ENCODE peak calls at places on chromosome X, in four cellular contexts. M, O, X and R are unnamed samples.

GRCh38 chrX:17860179-17860780 is 818 bp downstream of the RAI2 start:
- DNase-seq in M (no peak), O (no peak), X (no peak), R (no peak)

GRCh38 chrX:140815868-140816267 is 106.3 kb downstream of the LINC00632 start:
- DNase-seq in M (peak; percentile 5), O (no peak), X (no peak), R (no peak)

GRCh38 chrX:55579115-55579514 is 44.1 kb upstream of the FOXR2 start:
- DNase-seq in M (no peak), O (no peak), X (no peak), R (no peak)

GRCh38 chrX:8632949-8633348 is 99.0 kb downstream of the ANOS1 start:
- DNase-seq in M (no peak), O (no peak), X (no peak), R (no peak)

GRCh38 chrX:120668357-120668756 is 38.5 kb upstream of the C1GALT1C1 start:
- DNase-seq in M (no peak), O (no peak), X (no peak), R (no peak)

GRCh38 chrX:153738056-153738605 is 13.5 kb downstream of the ABCD1 start:
- DNase-seq in M (no peak), O (no peak), X (no peak), R (no peak)

GRCh38 chrX:68940601-68941000 is 111.8 kb downstream of the EFNB1 start:
- DNase-seq in M (no peak), O (peak; percentile 3), X (no peak), R (no peak)

GRCh38 chrX:75544760-75545159 is 21.9 kb upstream of the ZDHHC15 start:
- DNase-seq in M (no peak), O (no peak), X (no peak), R (no peak)

GRCh38 chrX:107673933-107674479 is 45.7 kb downstream of the PRPS1 start:
- DNase-seq in M (no peak), O (no peak), X (no peak), R (peak; percentile 85)

GRCh38 chrX:37746268-37746931 is 33.5 kb upstream of the CYBB start:
- DNase-seq in M (no peak), O (no peak), X (no peak), R (peak; percentile 28)

GRCh38 chrX:97527725-97528124 is 644.0 kb downstream of the RPA4 start:
- DNase-seq in M (no peak), O (no peak), X (no peak), R (no peak)

GRCh38 chrX:69153060-69153730 is 12.1 kb downstream of the PJA1 start:
- DNase-seq in M (peak; percentile 72), O (no peak), X (peak; percentile 63), R (no peak)

GRCh38 chrX:124938715-124939114 is 381.0 kb upstream of the TEX13C start:
- DNase-seq in M (no peak), O (no peak), X (no peak), R (no peak)

GRCh38 chrX:153526040-153526439 is 8.6 kb downstream of the ATP2B3 start:
- DNase-seq in M (no peak), O (no peak), X (peak; percentile 83), R (no peak)

GRCh38 chrX:2418000-2418399 is 82.8 kb downstream of the DHRSX start:
- DNase-seq in M (no peak), O (no peak), X (no peak), R (no peak)

GRCh38 chrX:63754860-63755579 is 30.0 kb downstream of the ARHGEF9 start:
- DNase-seq in M (peak; percentile 77), O (peak; percentile 76), X (peak; percentile 93), R (peak; percentile 78)

GRCh38 chrX:32448320-32448719 is 763.0 kb downstream of the DMD start:
- DNase-seq in M (no peak), O (no peak), X (no peak), R (no peak)

GRCh38 chrX:47807548-47807947 is 29.2 kb upstream of the ZNF81 start:
- DNase-seq in M (no peak), O (no peak), X (peak; percentile 43), R (no peak)

GRCh38 chrX:147950352-147950751 is 30.8 kb upstream of the FMR1NB start:
- DNase-seq in M (no peak), O (no peak), X (no peak), R (no peak)

GRCh38 chrX:130118396-130118795 is 8.1 kb upstream of the ELF4 start:
- DNase-seq in M (no peak), O (no peak), X (no peak), R (no peak)

GRCh38 chrX:3244203-3244743 is 102.2 kb downstream of the MXRA5 start:
- DNase-seq in M (peak; percentile 3), O (no peak), X (no peak), R (no peak)

GRCh38 chrX:75303795-75304194 is 29.9 kb downstream of the UPRT start:
- DNase-seq in M (no peak), O (no peak), X (no peak), R (no peak)

GRCh38 chrX:68944211-68944610 is 115.4 kb downstream of the EFNB1 start:
- DNase-seq in M (no peak), O (peak; percentile 2), X (no peak), R (no peak)

GRCh38 chrX:150088042-150088441 is 149.8 kb upstream of the EOLA2 start:
- DNase-seq in M (no peak), O (no peak), X (no peak), R (no peak)

GRCh38 chrX:150084474-150085229 is 146.4 kb upstream of the EOLA2 start:
- DNase-seq in M (no peak), O (no peak), X (no peak), R (no peak)

GRCh38 chrX:150087612-150088011 is 149.3 kb upstream of the EOLA2 start:
- DNase-seq in M (no peak), O (no peak), X (no peak), R (no peak)

GRCh38 chrX:150086371-150086770 is 148.1 kb upstream of the EOLA2 start:
- DNase-seq in M (no peak), O (no peak), X (no peak), R (no peak)

GRCh38 chrX:150085881-150086280 is 147.6 kb upstream of the EOLA2 start:
- DNase-seq in M (no peak), O (no peak), X (no peak), R (no peak)
- TF ChIP-seq CTCF in M (no peak), O (no peak), X (no peak), R (no peak)

GRCh38 chrX:110418857-110419249 is 60.2 kb downstream of the RTL9 start:
- DNase-seq in M (no peak), O (no peak), X (peak; percentile 39), R (no peak)

GRCh38 chrX:110421499-110422455 is 63.1 kb downstream of the RTL9 start:
- DNase-seq in M (no peak), O (no peak), X (no peak), R (no peak)

GRCh38 chrX:110417128-110417527 is 58.5 kb downstream of the RTL9 start:
- DNase-seq in M (no peak), O (no peak), X (no peak), R (no peak)

GRCh38 chrX:110418220-110418856 is 59.7 kb downstream of the RTL9 start:
- DNase-seq in M (no peak), O (peak; percentile 30), X (peak; percentile 20), R (no peak)

DNA sequence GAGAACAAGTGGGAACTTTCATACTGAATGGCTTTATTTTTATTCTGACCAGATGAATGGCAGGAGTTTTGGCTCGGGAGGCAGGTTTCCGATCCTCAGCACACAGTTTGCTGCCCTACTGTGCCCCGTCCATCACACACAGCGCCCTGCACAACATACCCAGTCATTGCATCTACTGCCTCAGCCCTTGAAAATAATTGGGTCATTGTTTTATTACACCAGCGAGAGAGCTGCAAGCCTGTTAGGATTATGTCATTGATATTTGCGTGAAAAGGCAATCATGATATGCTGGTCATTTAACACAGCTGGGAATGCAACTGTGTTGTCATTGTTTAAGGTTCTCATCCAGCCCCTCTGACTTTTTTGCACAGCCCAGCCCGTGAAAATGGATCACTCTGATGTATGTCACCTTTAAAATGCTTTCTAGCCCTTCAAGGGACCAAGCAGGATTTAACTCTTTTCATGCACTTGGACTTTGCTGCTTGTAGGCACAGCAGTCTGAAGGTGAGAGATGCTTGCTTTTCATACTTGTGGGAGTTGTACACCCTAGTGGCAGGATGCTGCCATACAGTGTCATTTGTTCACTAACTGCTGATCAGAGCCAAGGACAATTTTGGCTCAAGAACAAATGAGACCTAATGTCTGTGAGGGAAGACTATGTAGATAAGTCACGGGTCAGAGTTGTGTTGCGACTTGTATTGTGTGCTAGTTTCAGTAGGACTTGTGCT is 62.3 kb downstream of the RTL9 start:
- DNase-seq in M (no peak), O (no peak), X (no peak), R (no peak)
- TF ChIP-seq CTCF in M (no peak), O (peak; percentile 58), X (peak; percentile 31), R (no peak)

GRCh38 chrX:81414630-81415029 is 212.7 kb downstream of the SH3BGRL start:
- DNase-seq in M (no peak), O (no peak), X (no peak), R (no peak)
- TF ChIP-seq CTCF in M (no peak), O (no peak), X (no peak), R (no peak)

GRCh38 chrX:22134681-22135080 is 102.6 kb downstream of the PHEX start:
- DNase-seq in M (peak; percentile 62), O (no peak), X (no peak), R (no peak)

GRCh38 chrX:22141061-22141460 is 108.9 kb downstream of the PHEX start:
- DNase-seq in M (no peak), O (no peak), X (no peak), R (no peak)

GRCh38 chrX:22136711-22137110 is 104.6 kb downstream of the PHEX start:
- DNase-seq in M (no peak), O (no peak), X (no peak), R (no peak)

GRCh38 chrX:22135171-22135711 is 103.1 kb downstream of the PHEX start:
- DNase-seq in M (peak; percentile 26), O (no peak), X (no peak), R (no peak)

GRCh38 chrX:22135994-22136684 is 104.0 kb downstream of the PHEX start:
- DNase-seq in M (peak; percentile 67), O (no peak), X (no peak), R (no peak)
- TF ChIP-seq CTCF in M (peak; percentile 58), O (peak; percentile 84), X (peak; percentile 53), R (peak; percentile 59)

DNA sequence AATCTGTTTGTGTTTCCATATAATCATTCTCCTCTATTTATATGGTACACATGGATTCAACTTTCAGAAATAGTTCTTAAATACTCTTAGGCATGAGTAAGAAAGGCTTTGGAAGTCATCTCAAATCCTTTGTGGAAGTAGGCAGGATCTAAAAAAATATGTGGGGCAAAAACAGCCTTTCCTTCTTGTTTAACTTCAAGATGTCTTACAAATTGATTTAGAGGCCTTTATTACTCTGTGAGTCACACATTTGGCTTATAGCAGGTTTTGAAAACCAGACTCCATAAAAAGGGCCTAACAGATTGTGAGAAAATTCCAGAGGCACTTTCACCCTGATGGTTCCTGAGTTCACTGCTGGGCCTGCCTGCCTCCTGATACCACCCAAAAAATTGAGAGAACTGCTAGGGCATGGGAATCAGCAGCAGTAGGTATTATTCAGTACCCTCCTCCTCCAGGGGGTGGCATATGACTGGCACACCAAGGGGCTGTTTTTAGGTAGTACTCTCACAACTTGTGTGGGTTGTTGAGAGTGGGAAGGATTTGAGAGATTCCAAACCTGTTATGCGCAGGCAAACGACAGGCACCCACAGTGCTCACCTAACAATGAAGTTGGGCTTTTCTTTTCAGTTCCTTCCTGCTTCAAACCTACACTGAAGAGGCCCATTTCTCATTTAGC is 162.7 kb upstream of the MBNL3 start:
- DNase-seq in M (no peak), O (no peak), X (no peak), R (no peak)
- TF ChIP-seq CTCF in M (no peak), O (peak; percentile 39), X (no peak), R (no peak)